ENCODE peak calls at places on chromosomes 4 and X, in four cellular contexts. C is spleen, R is K562, L is prostate gland. B is an unnamed sample.

GRCh38 chrX:1582686-1583437 is 8.5 kb upstream of the AKAP17A start:
- DNase-seq in C (no peak), R (no peak), L (no peak), B (peak)

GRCh38 chrX:48083212-48083611 is 11.8 kb upstream of the ZNF630 start:
- DNase-seq in C (no peak), R (peak), L (peak), B (peak)

GRCh38 chr4:21948347-21949072 is at the start of gene KCNIP4:
- DNase-seq in C (peak), R (no peak), L (no peak), B (no peak)

GRCh38 chrX:107628662-107629532 is 587 bp downstream of the PRPS1 start:
- DNase-seq in C (peak), R (peak), L (peak), B (no peak)

GRCh38 chrX:152601848-152602616 is 35.7 kb upstream of the GABRQ start:
- DNase-seq in C (no peak), R (peak), L (no peak), B (no peak)

GRCh38 chr4:3700736-3701135 is 65.4 kb upstream of the ADRA2C start:
- DNase-seq in C (peak), R (no peak), L (no peak), B (no peak)

GRCh38 chrX:48790477-48790876 is 4.1 kb downstream of the GATA1 start:
- DNase-seq in C (no peak), R (no peak), L (no peak), B (no peak)

GRCh38 chr4:29295280-29295679 is 1424.9 kb upstream of the PCDH7 start:
- DNase-seq in C (no peak), R (no peak), L (no peak), B (no peak)

GRCh38 chrX:69546417-69546816 is 42.3 kb downstream of the NALF2 start:
- DNase-seq in C (no peak), R (no peak), L (no peak), B (no peak)

GRCh38 chr4:23323436-23323835 is 566.4 kb downstream of the PPARGC1A start:
- DNase-seq in C (no peak), R (no peak), L (no peak), B (no peak)

GRCh38 chrX:45035071-45035470 is 162.1 kb downstream of the KDM6A start:
- DNase-seq in C (no peak), R (no peak), L (no peak), B (no peak)

DNA sequence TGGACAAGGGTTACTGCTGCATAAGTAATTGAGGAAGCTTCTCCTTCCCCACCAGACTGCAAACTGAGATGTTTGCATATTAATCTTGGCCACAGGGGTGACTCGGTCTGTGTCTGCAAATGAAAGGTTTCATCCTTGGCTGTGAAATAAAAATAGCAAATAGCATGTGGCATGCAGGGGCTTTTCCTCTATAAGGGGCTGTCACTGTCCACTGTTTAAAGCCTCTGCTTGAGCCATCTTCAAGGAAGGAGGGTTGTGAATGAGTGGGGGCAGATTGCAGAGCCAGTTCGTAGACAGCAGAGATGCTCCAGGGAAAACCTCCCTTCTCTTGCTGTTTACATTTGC is 33.3 kb downstream of the TMSB4X start:
- DNase-seq in C (no peak), R (no peak), L (no peak), B (no peak)
- H3K4me3 ChIP-seq in C (no peak), R (no peak), L (no peak), B (no peak)

GRCh38 chrX:71067727-71068051 is 445 bp downstream of the SNX12 start:
- DNase-seq in C (no peak), R (no peak), L (no peak), B (no peak)

GRCh38 chrX:71067079-71067478 is 1.1 kb downstream of the SNX12 start:
- DNase-seq in C (no peak), R (no peak), L (no peak), B (no peak)

GRCh38 chrX:71070531-71070930 is 2.4 kb upstream of the SNX12 start:
- DNase-seq in C (no peak), R (no peak), L (no peak), B (no peak)

DNA sequence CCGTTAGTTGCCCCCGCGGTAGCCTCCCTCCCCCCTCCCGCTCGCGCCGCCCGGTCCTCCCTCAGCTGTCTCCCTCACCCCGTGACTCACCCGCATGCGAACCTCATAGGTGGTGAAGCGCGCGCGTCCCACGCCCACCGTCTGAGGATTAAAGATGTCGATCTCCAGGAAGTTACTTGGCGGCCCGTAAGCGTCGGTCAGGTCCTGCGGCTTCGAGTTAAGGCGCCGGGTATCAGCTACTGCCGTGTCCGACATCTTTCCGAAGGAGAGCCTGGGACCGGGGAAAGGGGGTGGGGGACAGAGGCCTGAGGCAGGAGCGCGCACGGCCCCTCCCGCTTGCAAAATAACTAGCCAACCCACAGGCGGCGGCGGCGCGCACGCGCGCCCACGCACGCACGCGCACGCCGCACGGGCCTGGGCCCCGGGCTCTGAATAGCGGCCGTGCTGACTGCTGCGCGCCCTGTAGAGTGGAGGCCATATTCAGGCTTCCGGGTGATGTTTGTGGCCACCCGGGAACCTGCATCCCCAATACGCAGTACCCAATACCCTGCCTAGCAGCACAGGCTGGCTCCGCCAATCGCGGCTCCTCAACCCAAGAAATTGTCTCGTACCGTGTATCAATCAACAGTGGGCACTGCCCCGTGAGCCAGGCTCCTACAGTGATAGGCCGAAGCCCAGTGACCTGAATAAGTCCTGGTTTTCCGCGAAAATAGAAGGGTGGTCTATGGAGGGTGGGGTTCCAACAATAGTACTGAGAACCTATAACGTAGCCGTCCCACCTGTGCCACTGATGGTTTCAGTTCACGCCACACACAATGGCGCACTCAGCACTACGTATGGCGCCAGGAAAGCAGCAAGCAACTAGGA is at the start of gene SNX12:
- DNase-seq in C (peak), R (peak), L (peak), B (peak)
- TF ChIP-seq POLR2AphosphoS5 in C (peak), R (no peak), L (peak), B (peak)

GRCh38 chrX:115564243-115564642 is 3.3 kb downstream of the PLS3 start:
- DNase-seq in C (no peak), R (no peak), L (no peak), B (no peak)
- H3K4me3 ChIP-seq in C (no peak), R (no peak), L (no peak), B (no peak)

DNA sequence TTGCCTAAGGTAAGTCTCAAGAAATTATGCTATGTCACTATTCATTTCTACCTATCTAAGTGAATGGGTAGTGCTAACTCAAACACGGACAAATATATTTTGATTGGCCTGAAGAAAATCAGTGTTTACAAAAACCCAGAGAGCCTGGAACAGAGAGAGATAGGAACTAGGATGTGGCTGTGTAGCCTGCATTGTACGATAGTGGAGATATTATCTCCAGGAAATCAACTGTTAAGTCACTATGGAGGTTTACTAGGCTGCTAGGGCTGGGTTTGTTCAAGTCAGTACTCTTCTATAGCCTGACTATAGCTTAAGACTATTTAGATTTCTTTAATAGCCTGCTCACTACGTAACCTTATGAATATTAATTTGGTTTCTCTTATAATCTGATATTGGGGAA is 127.9 kb downstream of the TACR3 start:
- DNase-seq in C (no peak), R (no peak), L (no peak), B (no peak)
- TF ChIP-seq POLR2AphosphoS5 in C (no peak), R (no peak), L (no peak), B (no peak)

B was measured in stomach.